ENCODE peak calls at places on chromosomes 7 and 10, in four cellular contexts. One of them, this sample, is unnamed.

GRCh38 chr10:122648599-122649428 is 50.8 kb downstream of the C10orf120 start:
- DNase-seq in HepG2: peak; percentile 49
- DNase-seq in K562: peak; percentile 39
- DNase-seq in HCT116: peak; percentile 49
- DNase-seq in this sample: peak; percentile 20

GRCh38 chr7:125602441-125602840 is 672.8 kb upstream of the POT1 start:
- DNase-seq in HepG2: no peak
- DNase-seq in K562: no peak
- DNase-seq in HCT116: no peak
- DNase-seq in this sample: no peak

GRCh38 chr7:143408247-143408685 is 390 bp downstream of the EPHA1 start:
- DNase-seq in HepG2: no peak
- DNase-seq in K562: no peak
- DNase-seq in HCT116: no peak
- DNase-seq in this sample: no peak

GRCh38 chr7:158816995-158817394 is 12.3 kb downstream of the ESYT2 start:
- DNase-seq in HepG2: no peak
- DNase-seq in K562: peak; percentile 49
- DNase-seq in HCT116: no peak
- DNase-seq in this sample: no peak

GRCh38 chr7:27636326-27637006 is 26.2 kb downstream of the HIBADH start:
- DNase-seq in HepG2: no peak
- DNase-seq in K562: no peak
- DNase-seq in HCT116: no peak
- DNase-seq in this sample: no peak

GRCh38 chr10:70536196-70536920 is 57.8 kb downstream of the PALD1 start:
- DNase-seq in HepG2: no peak
- DNase-seq in K562: no peak
- DNase-seq in HCT116: no peak
- DNase-seq in this sample: no peak

GRCh38 chr7:119694506-119694905 is 578.5 kb upstream of the KCND2 start:
- DNase-seq in HepG2: no peak
- DNase-seq in K562: no peak
- DNase-seq in HCT116: no peak
- DNase-seq in this sample: no peak

GRCh38 chr7:142188846-142189245 is 69.0 kb downstream of the PRSS58 start:
- DNase-seq in HepG2: peak; percentile 5
- DNase-seq in K562: no peak
- DNase-seq in HCT116: peak; percentile 16
- DNase-seq in this sample: no peak

GRCh38 chr10:29618341-29619171 is 16.2 kb downstream of the SVIL start:
- DNase-seq in HepG2: peak; percentile 90
- DNase-seq in K562: no peak
- DNase-seq in HCT116: no peak
- DNase-seq in this sample: no peak

GRCh38 chr7:155001756-155002410 is 1.0 kb downstream of the PAXIP1 start:
- DNase-seq in HepG2: no peak
- DNase-seq in K562: peak; percentile 44
- DNase-seq in HCT116: no peak
- DNase-seq in this sample: no peak

GRCh38 chr10:92222603-92223275 is 68.1 kb downstream of the CPEB3 start:
- DNase-seq in HepG2: no peak
- DNase-seq in K562: no peak
- DNase-seq in HCT116: peak; percentile 64
- DNase-seq in this sample: peak; percentile 22

GRCh38 chr7:36967387-36967786 is 243.1 kb upstream of the AOAH start:
- DNase-seq in HepG2: peak; percentile 79
- DNase-seq in K562: peak; percentile 63
- DNase-seq in HCT116: peak; percentile 78
- DNase-seq in this sample: no peak

GRCh38 chr10:72344932-72345331 is 9.8 kb downstream of the DNAJB12 start:
- DNase-seq in HepG2: no peak
- DNase-seq in K562: no peak
- DNase-seq in HCT116: no peak
- DNase-seq in this sample: no peak

GRCh38 chr10:113959383-113959760 is 84.3 kb upstream of the ADRB1 start:
- DNase-seq in HepG2: no peak
- DNase-seq in K562: no peak
- DNase-seq in HCT116: no peak
- DNase-seq in this sample: no peak

GRCh38 chr7:42236266-42237161 is 495 bp downstream of the GLI3 start:
- DNase-seq in HepG2: no peak
- DNase-seq in K562: no peak
- DNase-seq in HCT116: no peak
- DNase-seq in this sample: no peak

GRCh38 chr7:131889572-131890150 is 333.2 kb upstream of the PODXL start:
- DNase-seq in HepG2: no peak
- DNase-seq in K562: no peak
- DNase-seq in HCT116: no peak
- DNase-seq in this sample: no peak

GRCh38 chr10:30984563-30985328 is 46.9 kb downstream of the ZNF438 start:
- DNase-seq in HepG2: no peak
- DNase-seq in K562: no peak
- DNase-seq in HCT116: no peak
- DNase-seq in this sample: no peak

GRCh38 chr10:80632742-80633141 is 95.0 kb downstream of the SH2D4B start:
- DNase-seq in HepG2: no peak
- DNase-seq in K562: no peak
- DNase-seq in HCT116: no peak
- DNase-seq in this sample: no peak

GRCh38 chr7:140512317-140513000 is 33.2 kb upstream of the MKRN1 start:
- DNase-seq in HepG2: peak; percentile 46
- DNase-seq in K562: peak; percentile 73
- DNase-seq in HCT116: peak; percentile 27
- DNase-seq in this sample: no peak

GRCh38 chr7:104482362-104483042 is 154.1 kb downstream of the LHFPL3 start:
- DNase-seq in HepG2: no peak
- DNase-seq in K562: no peak
- DNase-seq in HCT116: no peak
- DNase-seq in this sample: no peak

GRCh38 chr10:77820349-77820748 is 106.2 kb downstream of the DLG5 start:
- DNase-seq in HepG2: no peak
- DNase-seq in K562: no peak
- DNase-seq in HCT116: no peak
- DNase-seq in this sample: no peak

GRCh38 chr10:109027534-109028185 is 895.7 kb downstream of the XPNPEP1 start:
- DNase-seq in HepG2: no peak
- DNase-seq in K562: no peak
- DNase-seq in HCT116: no peak
- DNase-seq in this sample: no peak

GRCh38 chr10:70479626-70480253 is 1.2 kb downstream of the PALD1 start:
- DNase-seq in HepG2: no peak
- DNase-seq in K562: no peak
- DNase-seq in HCT116: no peak
- DNase-seq in this sample: no peak

GRCh38 chr10:73908853-73909611 is 1.9 kb upstream of the PLAU start:
- DNase-seq in HepG2: peak; percentile 35
- DNase-seq in K562: peak; percentile 56
- DNase-seq in HCT116: no peak
- DNase-seq in this sample: peak; percentile 97

GRCh38 chr7:742791-743190 is 15.7 kb upstream of the PRKAR1B start:
- DNase-seq in HepG2: no peak
- DNase-seq in K562: peak; percentile 60
- DNase-seq in HCT116: no peak
- DNase-seq in this sample: no peak

GRCh38 chr7:746074-747061 is 19.3 kb upstream of the PRKAR1B start:
- DNase-seq in HepG2: no peak
- DNase-seq in K562: no peak
- DNase-seq in HCT116: no peak
- DNase-seq in this sample: no peak

GRCh38 chr7:744854-745430 is 17.9 kb upstream of the PRKAR1B start:
- DNase-seq in HepG2: no peak
- DNase-seq in K562: no peak
- DNase-seq in HCT116: no peak
- DNase-seq in this sample: no peak

GRCh38 chr7:747186-747585 is 20.1 kb upstream of the PRKAR1B start:
- DNase-seq in HepG2: no peak
- DNase-seq in K562: no peak
- DNase-seq in HCT116: no peak
- DNase-seq in this sample: no peak

GRCh38 chr7:745431-745980 is 18.4 kb upstream of the PRKAR1B start:
- DNase-seq in HepG2: no peak
- DNase-seq in K562: no peak
- DNase-seq in HCT116: no peak
- DNase-seq in this sample: no peak
- TF ChIP-seq TCF7L2 in HepG2: no peak
- TF ChIP-seq TCF7L2 in K562: no peak
- TF ChIP-seq TCF7L2 in HCT116: no peak
- TF ChIP-seq TCF7L2 in this sample: no peak

GRCh38 chr10:132575320-132576201 is 38.0 kb downstream of the INPP5A start:
- DNase-seq in HepG2: no peak
- DNase-seq in K562: no peak
- DNase-seq in HCT116: no peak
- DNase-seq in this sample: peak; percentile 32

GRCh38 chr10:132576671-132577349 is 39.2 kb downstream of the INPP5A start:
- DNase-seq in HepG2: no peak
- DNase-seq in K562: no peak
- DNase-seq in HCT116: no peak
- DNase-seq in this sample: no peak

GRCh38 chr10:132578287-132578951 is 40.8 kb downstream of the INPP5A start:
- DNase-seq in HepG2: no peak
- DNase-seq in K562: no peak
- DNase-seq in HCT116: no peak
- DNase-seq in this sample: no peak

GRCh38 chr10:132579027-132579859 is 41.7 kb downstream of the INPP5A start:
- DNase-seq in HepG2: no peak
- DNase-seq in K562: no peak
- DNase-seq in HCT116: no peak
- DNase-seq in this sample: no peak

GRCh38 chr10:132577350-132578005 is 39.9 kb downstream of the INPP5A start:
- DNase-seq in HepG2: peak; percentile 32
- DNase-seq in K562: no peak
- DNase-seq in HCT116: no peak
- DNase-seq in this sample: no peak
- TF ChIP-seq TCF7L2 in HepG2: no peak
- TF ChIP-seq TCF7L2 in K562: no peak
- TF ChIP-seq TCF7L2 in HCT116: no peak
- TF ChIP-seq TCF7L2 in this sample: no peak

GRCh38 chr10:94997763-94998174 is 59.3 kb downstream of the CYP2C9 start:
- DNase-seq in HepG2: no peak
- DNase-seq in K562: no peak
- DNase-seq in HCT116: no peak
- DNase-seq in this sample: no peak

GRCh38 chr10:94989192-94989591 is 50.7 kb downstream of the CYP2C9 start:
- DNase-seq in HepG2: no peak
- DNase-seq in K562: no peak
- DNase-seq in HCT116: no peak
- DNase-seq in this sample: no peak

GRCh38 chr10:94991243-94991888 is 52.9 kb downstream of the CYP2C9 start:
- DNase-seq in HepG2: peak; percentile 1
- DNase-seq in K562: no peak
- DNase-seq in HCT116: peak; percentile 37
- DNase-seq in this sample: no peak

DNA sequence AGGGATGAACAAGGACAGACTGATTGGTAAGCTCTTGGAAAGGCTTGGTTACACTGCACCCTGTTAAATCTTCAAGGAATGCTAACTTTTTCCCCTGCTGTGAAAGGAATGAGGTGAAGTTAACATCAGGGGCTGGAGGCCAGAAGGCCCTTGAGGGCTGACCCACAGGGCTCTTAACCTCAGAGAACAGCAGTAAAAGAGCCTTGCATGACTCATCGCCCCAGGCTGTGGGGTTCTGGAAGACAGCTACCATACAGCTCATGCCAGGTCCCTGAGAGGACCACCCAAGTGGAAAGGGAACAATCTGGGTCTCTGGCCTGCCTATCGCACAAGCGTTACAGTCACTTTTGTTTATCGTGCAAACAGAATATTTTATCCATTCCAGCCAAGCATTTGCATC is 54.4 kb downstream of the CYP2C9 start:
- DNase-seq in HepG2: no peak
- DNase-seq in K562: no peak
- DNase-seq in HCT116: no peak
- DNase-seq in this sample: no peak
- TF ChIP-seq TCF7L2 in HepG2: no peak
- TF ChIP-seq TCF7L2 in K562: no peak
- TF ChIP-seq TCF7L2 in HCT116: no peak
- TF ChIP-seq TCF7L2 in this sample: no peak

DNA sequence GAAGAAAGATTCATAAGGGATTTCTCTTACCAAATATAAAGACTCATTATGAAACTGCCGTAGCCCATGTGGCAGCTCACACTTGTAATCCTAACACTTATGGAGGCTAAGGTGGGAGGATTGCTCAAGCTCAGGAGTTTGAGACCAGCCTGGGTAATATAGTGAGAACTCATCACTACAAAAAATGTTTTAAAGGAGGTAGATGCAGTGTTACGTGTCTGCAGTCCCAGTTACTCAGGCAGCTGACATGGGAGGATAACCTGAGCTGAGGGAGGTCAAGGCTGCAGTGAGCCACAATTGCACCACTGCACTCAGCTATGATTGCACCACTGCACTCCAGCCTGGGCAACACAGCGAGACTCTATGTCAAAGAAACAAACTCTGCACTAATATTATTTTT is 18.1 kb upstream of the DNA2 start:
- DNase-seq in HepG2: no peak
- DNase-seq in K562: no peak
- DNase-seq in HCT116: no peak
- DNase-seq in this sample: no peak
- TF ChIP-seq TCF7L2 in HepG2: no peak
- TF ChIP-seq TCF7L2 in K562: no peak
- TF ChIP-seq TCF7L2 in HCT116: no peak
- TF ChIP-seq TCF7L2 in this sample: no peak

GRCh38 chr7:114255404-114255841 is 159.2 kb upstream of the FOXP2 start:
- DNase-seq in HepG2: no peak
- DNase-seq in K562: no peak
- DNase-seq in HCT116: no peak
- DNase-seq in this sample: no peak
- TF ChIP-seq TCF7L2 in HepG2: no peak
- TF ChIP-seq TCF7L2 in K562: no peak
- TF ChIP-seq TCF7L2 in HCT116: no peak
- TF ChIP-seq TCF7L2 in this sample: no peak

GRCh38 chr10:128884496-128884895 is 582.5 kb upstream of the MGMT start:
- DNase-seq in HepG2: no peak
- DNase-seq in K562: no peak
- DNase-seq in HCT116: no peak
- DNase-seq in this sample: no peak
- TF ChIP-seq TCF7L2 in HepG2: no peak
- TF ChIP-seq TCF7L2 in K562: no peak
- TF ChIP-seq TCF7L2 in HCT116: no peak
- TF ChIP-seq TCF7L2 in this sample: no peak